ENCODE peak calls at places on chromosomes 11 and 22, in five cellular contexts. One of them, this sample, is unnamed.

GRCh38 chr11:93209476-93209875 is 11.7 kb upstream of the SLC36A4 start:
- DNase-seq in GM23338: no peak
- DNase-seq in testis: no peak
- DNase-seq in PC-3: no peak
- DNase-seq in body of pancreas: no peak
- DNase-seq in this sample: no peak

GRCh38 chr11:116166788-116167465 is 605.9 kb downstream of the BUD13 start:
- DNase-seq in testis: no peak
- DNase-seq in PC-3: no peak
- DNase-seq in GM23338: no peak
- DNase-seq in body of pancreas: no peak
- DNase-seq in this sample: no peak

GRCh38 chr11:2178906-2179494 is 7.4 kb upstream of the TH start:
- DNase-seq in GM23338: no peak
- DNase-seq in PC-3: peak; percentile 96
- DNase-seq in testis: no peak
- DNase-seq in body of pancreas: no peak
- DNase-seq in this sample: no peak

GRCh38 chr11:35381720-35382322 is 37.5 kb downstream of the SLC1A2 start:
- DNase-seq in body of pancreas: no peak
- DNase-seq in PC-3: no peak
- DNase-seq in testis: no peak
- DNase-seq in GM23338: no peak
- DNase-seq in this sample: no peak

GRCh38 chr11:83063073-83063754 is 8.5 kb downstream of the RAB30 start:
- DNase-seq in testis: no peak
- DNase-seq in GM23338: peak; percentile 28
- DNase-seq in body of pancreas: no peak
- DNase-seq in PC-3: peak; percentile 36
- DNase-seq in this sample: no peak

GRCh38 chr11:1549355-1550330 is 22.4 kb downstream of the DUSP8 start:
- DNase-seq in body of pancreas: no peak
- DNase-seq in GM23338: no peak
- DNase-seq in PC-3: no peak
- DNase-seq in testis: no peak
- DNase-seq in this sample: peak; percentile 68

GRCh38 chr11:2522636-2523255 is 77.9 kb downstream of the KCNQ1 start:
- DNase-seq in body of pancreas: peak; percentile 12
- DNase-seq in GM23338: no peak
- DNase-seq in PC-3: no peak
- DNase-seq in testis: peak; percentile 9
- DNase-seq in this sample: peak; percentile 69

GRCh38 chr11:45280449-45280848 is 5.7 kb downstream of the SYT13 start:
- DNase-seq in testis: no peak
- DNase-seq in body of pancreas: no peak
- DNase-seq in PC-3: no peak
- DNase-seq in GM23338: no peak
- DNase-seq in this sample: no peak

GRCh38 chr22:31692186-31692886 is 30.3 kb upstream of the PISD start:
- DNase-seq in GM23338: no peak
- DNase-seq in body of pancreas: no peak
- DNase-seq in testis: no peak
- DNase-seq in PC-3: peak; percentile 59
- DNase-seq in this sample: no peak

GRCh38 chr11:324131-324530 is 3.5 kb upstream of the IFITM3 start:
- DNase-seq in testis: peak; percentile 26
- DNase-seq in GM23338: no peak
- DNase-seq in body of pancreas: no peak
- DNase-seq in PC-3: no peak
- DNase-seq in this sample: peak; percentile 51

GRCh38 chr11:1640076-1640946 is 10.7 kb downstream of the KRTAP5-5 start:
- DNase-seq in body of pancreas: peak; percentile 48
- DNase-seq in PC-3: peak; percentile 65
- DNase-seq in testis: no peak
- DNase-seq in GM23338: peak; percentile 87
- DNase-seq in this sample: peak; percentile 96

GRCh38 chr11:2813141-2813908 is 72.2 kb downstream of the CDKN1C start:
- DNase-seq in testis: no peak
- DNase-seq in body of pancreas: no peak
- DNase-seq in GM23338: no peak
- DNase-seq in PC-3: no peak
- DNase-seq in this sample: no peak

GRCh38 chr11:116471608-116472007 is 301.2 kb downstream of the BUD13 start:
- DNase-seq in PC-3: no peak
- DNase-seq in testis: no peak
- DNase-seq in body of pancreas: no peak
- DNase-seq in GM23338: no peak
- DNase-seq in this sample: no peak

GRCh38 chr11:27254744-27255446 is 108.1 kb downstream of the CCDC34 start:
- DNase-seq in testis: no peak
- DNase-seq in PC-3: no peak
- DNase-seq in GM23338: no peak
- DNase-seq in body of pancreas: no peak
- DNase-seq in this sample: no peak

GRCh38 chr22:44422742-44423370 is 75.2 kb downstream of the RTL6 start:
- DNase-seq in PC-3: peak; percentile 30
- DNase-seq in body of pancreas: no peak
- DNase-seq in GM23338: no peak
- DNase-seq in testis: no peak
- DNase-seq in this sample: peak; percentile 16
- H3K4me3 ChIP-seq in PC-3: no peak overlapping the region
- H3K4me3 ChIP-seq in body of pancreas: no peak overlapping the region
- H3K4me3 ChIP-seq in GM23338: no peak overlapping the region
- H3K4me3 ChIP-seq in testis: no peak overlapping the region
- H3K4me3 ChIP-seq in this sample: no peak overlapping the region

GRCh38 chr11:62923634-62924411 is 2.7 kb upstream of the CHRM1 start:
- DNase-seq in testis: no peak
- DNase-seq in PC-3: no peak
- DNase-seq in body of pancreas: no peak
- DNase-seq in GM23338: peak; percentile 49
- DNase-seq in this sample: peak; percentile 80
- H3K27me3 ChIP-seq in testis: no peaks in the 10 kb centered on the region
- H3K27me3 ChIP-seq in PC-3: peaks cover 21% of the 10 kb centered on the region
- H3K27me3 ChIP-seq in body of pancreas: no peaks in the 10 kb centered on the region
- H3K27me3 ChIP-seq in GM23338: peaks cover 86% of the 10 kb centered on the region
- H3K27me3 ChIP-seq in this sample: peaks cover 59% of the 10 kb centered on the region

DNA sequence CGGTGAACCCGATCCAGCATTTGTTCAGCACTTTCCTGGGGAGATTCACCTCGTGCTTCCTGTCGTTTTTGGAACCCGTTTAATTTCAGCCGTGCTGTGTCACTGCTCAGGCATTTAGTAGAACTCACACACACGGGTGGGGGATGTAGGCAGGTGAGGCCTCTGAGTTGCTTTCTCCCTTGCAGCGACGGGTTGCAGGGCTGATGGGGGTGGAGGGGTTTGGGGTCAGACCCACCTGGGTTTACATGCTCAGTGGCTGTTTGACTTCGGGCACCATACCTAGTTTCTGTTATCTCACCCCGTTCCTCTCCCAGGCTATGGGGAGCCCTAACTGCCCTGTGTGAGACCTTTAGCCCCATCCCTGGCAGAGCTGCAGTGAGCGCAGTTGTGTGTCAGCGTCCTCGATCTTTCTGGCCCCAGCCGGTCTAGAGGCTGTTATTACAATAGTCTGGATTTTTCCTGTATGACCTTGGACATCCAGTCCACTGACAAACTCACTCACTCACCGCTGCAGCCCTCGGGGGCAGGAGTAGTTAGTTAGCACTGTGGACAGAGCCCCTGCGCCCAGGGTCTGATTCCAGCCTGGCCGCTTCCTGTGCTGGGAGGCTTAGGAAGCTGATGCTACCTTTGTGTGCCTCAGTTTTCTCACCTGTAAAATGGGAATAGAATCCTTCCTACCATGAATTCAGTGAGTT is 2.6 kb downstream of the LRP5 start:
- DNase-seq in GM23338: no peak
- DNase-seq in body of pancreas: no peak
- DNase-seq in PC-3: peak; percentile 93
- DNase-seq in testis: no peak
- DNase-seq in this sample: peak; percentile 59
- H3K4me3 ChIP-seq in GM23338: peak overlapping the region; percentile 83
- H3K4me3 ChIP-seq in body of pancreas: no peak overlapping the region
- H3K4me3 ChIP-seq in PC-3: peak overlapping the region; percentile 91
- H3K4me3 ChIP-seq in testis: no peak overlapping the region
- H3K4me3 ChIP-seq in this sample: no peak overlapping the region

GRCh38 chr11:123425367-123425766 is 4.7 kb upstream of the GRAMD1B start:
- DNase-seq in GM23338: no peak
- DNase-seq in testis: no peak
- DNase-seq in body of pancreas: no peak
- DNase-seq in PC-3: no peak
- DNase-seq in this sample: no peak
- H3K27me3 ChIP-seq in GM23338: peaks cover 26% of the 10 kb centered on the region
- H3K27me3 ChIP-seq in testis: no peaks in the 10 kb centered on the region
- H3K27me3 ChIP-seq in body of pancreas: no peaks in the 10 kb centered on the region
- H3K27me3 ChIP-seq in PC-3: no peaks in the 10 kb centered on the region
- H3K27me3 ChIP-seq in this sample: peaks cover 30% of the 10 kb centered on the region